ENCODE peak calls at places on chromosomes 6 and 20, in seven cellular contexts. One of them, this sample, is unnamed.

GRCh38 chr6:46954819-46955520 is 33.2 kb upstream of the ADGRF5 start:
- DNase-seq in HCT116: no peak
- DNase-seq in esophagus squamous epithelium: no peak
- DNase-seq in ovary: no peak
- DNase-seq in breast epithelium: no peak
- DNase-seq in right lobe of liver: no peak
- DNase-seq in IMR-90: no peak
- DNase-seq in this sample: no peak

GRCh38 chr20:23245553-23246128 is 105.0 kb upstream of the NXT1 start:
- DNase-seq in IMR-90: peak
- DNase-seq in right lobe of liver: peak
- DNase-seq in esophagus squamous epithelium: no peak
- DNase-seq in ovary: no peak
- DNase-seq in breast epithelium: no peak
- DNase-seq in HCT116: no peak
- DNase-seq in this sample: no peak

GRCh38 chr6:125584468-125584939 is 164.9 kb upstream of the HEY2 start:
- DNase-seq in breast epithelium: no peak
- DNase-seq in right lobe of liver: no peak
- DNase-seq in esophagus squamous epithelium: no peak
- DNase-seq in HCT116: no peak
- DNase-seq in ovary: no peak
- DNase-seq in IMR-90: peak
- DNase-seq in this sample: no peak

GRCh38 chr6:113734886-113735481 is 122.2 kb upstream of the MARCKS start:
- DNase-seq in right lobe of liver: no peak
- DNase-seq in breast epithelium: no peak
- DNase-seq in esophagus squamous epithelium: no peak
- DNase-seq in HCT116: no peak
- DNase-seq in IMR-90: peak
- DNase-seq in ovary: no peak
- DNase-seq in this sample: no peak

GRCh38 chr20:56843817-56844216 is 214.7 kb downstream of the TFAP2C start:
- DNase-seq in esophagus squamous epithelium: no peak
- DNase-seq in HCT116: peak
- DNase-seq in ovary: no peak
- DNase-seq in IMR-90: no peak
- DNase-seq in breast epithelium: no peak
- DNase-seq in right lobe of liver: no peak
- DNase-seq in this sample: no peak

GRCh38 chr6:160966493-160967229 is 24.9 kb upstream of the MAP3K4 start:
- DNase-seq in esophagus squamous epithelium: no peak
- DNase-seq in right lobe of liver: no peak
- DNase-seq in IMR-90: no peak
- DNase-seq in HCT116: no peak
- DNase-seq in ovary: no peak
- DNase-seq in breast epithelium: no peak
- DNase-seq in this sample: no peak

GRCh38 chr6:43070028-43070632 is 6.0 kb upstream of the PTK7 start:
- DNase-seq in breast epithelium: no peak
- DNase-seq in HCT116: peak
- DNase-seq in IMR-90: peak
- DNase-seq in ovary: no peak
- DNase-seq in esophagus squamous epithelium: no peak
- DNase-seq in right lobe of liver: no peak
- DNase-seq in this sample: peak

GRCh38 chr20:47800619-47801018 is 15.3 kb upstream of the SULF2 start:
- DNase-seq in ovary: no peak
- DNase-seq in IMR-90: no peak
- DNase-seq in esophagus squamous epithelium: no peak
- DNase-seq in breast epithelium: no peak
- DNase-seq in right lobe of liver: no peak
- DNase-seq in HCT116: no peak
- DNase-seq in this sample: no peak

GRCh38 chr6:33744895-33745546 is 1.7 kb downstream of the IP6K3 start:
- DNase-seq in ovary: no peak
- DNase-seq in breast epithelium: no peak
- DNase-seq in IMR-90: no peak
- DNase-seq in right lobe of liver: no peak
- DNase-seq in esophagus squamous epithelium: no peak
- DNase-seq in HCT116: no peak
- DNase-seq in this sample: no peak

GRCh38 chr6:18179770-18180393 is 24.7 kb downstream of the KDM1B start:
- DNase-seq in esophagus squamous epithelium: no peak
- DNase-seq in HCT116: no peak
- DNase-seq in breast epithelium: no peak
- DNase-seq in IMR-90: no peak
- DNase-seq in right lobe of liver: no peak
- DNase-seq in ovary: no peak
- DNase-seq in this sample: no peak

GRCh38 chr6:132812255-132812732 is 2.1 kb upstream of the RPS12 start:
- DNase-seq in esophagus squamous epithelium: no peak
- DNase-seq in HCT116: no peak
- DNase-seq in IMR-90: peak
- DNase-seq in breast epithelium: no peak
- DNase-seq in right lobe of liver: no peak
- DNase-seq in ovary: no peak
- DNase-seq in this sample: no peak

GRCh38 chr6:13065596-13065995 is 262.7 kb downstream of the TBC1D7 start:
- DNase-seq in right lobe of liver: no peak
- DNase-seq in esophagus squamous epithelium: no peak
- DNase-seq in IMR-90: no peak
- DNase-seq in breast epithelium: no peak
- DNase-seq in HCT116: no peak
- DNase-seq in ovary: no peak
- DNase-seq in this sample: no peak

GRCh38 chr6:155492061-155492735 is 36.6 kb upstream of the NOX3 start:
- DNase-seq in right lobe of liver: no peak
- DNase-seq in IMR-90: no peak
- DNase-seq in ovary: no peak
- DNase-seq in breast epithelium: no peak
- DNase-seq in esophagus squamous epithelium: no peak
- DNase-seq in HCT116: no peak
- DNase-seq in this sample: no peak

GRCh38 chr6:2578729-2579128 is 172.0 kb downstream of the MYLK4 start:
- DNase-seq in right lobe of liver: no peak
- DNase-seq in esophagus squamous epithelium: no peak
- DNase-seq in breast epithelium: no peak
- DNase-seq in IMR-90: peak
- DNase-seq in HCT116: no peak
- DNase-seq in ovary: no peak
- DNase-seq in this sample: no peak

GRCh38 chr6:125966569-125966968 is 10.0 kb downstream of the HINT3 start:
- DNase-seq in IMR-90: no peak
- DNase-seq in right lobe of liver: no peak
- DNase-seq in ovary: no peak
- DNase-seq in breast epithelium: no peak
- DNase-seq in HCT116: no peak
- DNase-seq in esophagus squamous epithelium: no peak
- DNase-seq in this sample: no peak

GRCh38 chr6:113994934-113995342 is 24.0 kb upstream of the HDAC2 start:
- DNase-seq in IMR-90: peak
- DNase-seq in right lobe of liver: no peak
- DNase-seq in ovary: no peak
- DNase-seq in breast epithelium: no peak
- DNase-seq in HCT116: peak
- DNase-seq in esophagus squamous epithelium: no peak
- DNase-seq in this sample: peak

GRCh38 chr20:12566596-12566995 is 442.2 kb upstream of the SPTLC3 start:
- DNase-seq in breast epithelium: no peak
- DNase-seq in IMR-90: no peak
- DNase-seq in HCT116: no peak
- DNase-seq in esophagus squamous epithelium: no peak
- DNase-seq in right lobe of liver: no peak
- DNase-seq in ovary: no peak
- DNase-seq in this sample: no peak
- TF ChIP-seq POLR2A in breast epithelium: no peak
- TF ChIP-seq POLR2A in IMR-90: no peak
- TF ChIP-seq POLR2A in HCT116: no peak
- TF ChIP-seq POLR2A in esophagus squamous epithelium: no peak
- TF ChIP-seq POLR2A in right lobe of liver: no peak
- TF ChIP-seq POLR2A in ovary: no peak
- TF ChIP-seq POLR2A in this sample: no peak

GRCh38 chr20:33993800-33994623 is at the start of gene RALY:
- DNase-seq in esophagus squamous epithelium: peak
- DNase-seq in right lobe of liver: peak
- DNase-seq in breast epithelium: peak
- DNase-seq in HCT116: peak
- DNase-seq in IMR-90: peak
- DNase-seq in ovary: peak
- DNase-seq in this sample: peak
- TF ChIP-seq POLR2A in esophagus squamous epithelium: peak
- TF ChIP-seq POLR2A in right lobe of liver: peak
- TF ChIP-seq POLR2A in breast epithelium: no peak
- TF ChIP-seq POLR2A in HCT116: peak
- TF ChIP-seq POLR2A in IMR-90: peak
- TF ChIP-seq POLR2A in ovary: peak
- TF ChIP-seq POLR2A in this sample: peak

GRCh38 chr20:46757754-46758678 is 48.6 kb downstream of the SLC2A10 start:
- DNase-seq in esophagus squamous epithelium: no peak
- DNase-seq in ovary: peak
- DNase-seq in HCT116: peak
- DNase-seq in IMR-90: peak
- DNase-seq in breast epithelium: no peak
- DNase-seq in right lobe of liver: no peak
- DNase-seq in this sample: peak

GRCh38 chr20:46757135-46757534 is 47.7 kb downstream of the SLC2A10 start:
- DNase-seq in right lobe of liver: no peak
- DNase-seq in breast epithelium: no peak
- DNase-seq in ovary: no peak
- DNase-seq in IMR-90: no peak
- DNase-seq in esophagus squamous epithelium: no peak
- DNase-seq in HCT116: no peak
- DNase-seq in this sample: no peak

GRCh38 chr20:46756419-46756818 is 47.0 kb downstream of the SLC2A10 start:
- DNase-seq in HCT116: no peak
- DNase-seq in breast epithelium: no peak
- DNase-seq in right lobe of liver: no peak
- DNase-seq in esophagus squamous epithelium: no peak
- DNase-seq in ovary: no peak
- DNase-seq in IMR-90: no peak
- DNase-seq in this sample: no peak

GRCh38 chr20:46761566-46761965 is 52.1 kb downstream of the SLC2A10 start:
- DNase-seq in breast epithelium: no peak
- DNase-seq in ovary: no peak
- DNase-seq in HCT116: no peak
- DNase-seq in esophagus squamous epithelium: no peak
- DNase-seq in right lobe of liver: no peak
- DNase-seq in IMR-90: no peak
- DNase-seq in this sample: no peak

GRCh38 chr20:46758929-46759669 is 49.6 kb downstream of the SLC2A10 start:
- DNase-seq in right lobe of liver: no peak
- DNase-seq in esophagus squamous epithelium: no peak
- DNase-seq in HCT116: no peak
- DNase-seq in ovary: no peak
- DNase-seq in IMR-90: no peak
- DNase-seq in breast epithelium: no peak
- DNase-seq in this sample: no peak
- TF ChIP-seq POLR2A in right lobe of liver: no peak
- TF ChIP-seq POLR2A in esophagus squamous epithelium: no peak
- TF ChIP-seq POLR2A in HCT116: no peak
- TF ChIP-seq POLR2A in ovary: no peak
- TF ChIP-seq POLR2A in IMR-90: no peak
- TF ChIP-seq POLR2A in breast epithelium: no peak
- TF ChIP-seq POLR2A in this sample: no peak

DNA sequence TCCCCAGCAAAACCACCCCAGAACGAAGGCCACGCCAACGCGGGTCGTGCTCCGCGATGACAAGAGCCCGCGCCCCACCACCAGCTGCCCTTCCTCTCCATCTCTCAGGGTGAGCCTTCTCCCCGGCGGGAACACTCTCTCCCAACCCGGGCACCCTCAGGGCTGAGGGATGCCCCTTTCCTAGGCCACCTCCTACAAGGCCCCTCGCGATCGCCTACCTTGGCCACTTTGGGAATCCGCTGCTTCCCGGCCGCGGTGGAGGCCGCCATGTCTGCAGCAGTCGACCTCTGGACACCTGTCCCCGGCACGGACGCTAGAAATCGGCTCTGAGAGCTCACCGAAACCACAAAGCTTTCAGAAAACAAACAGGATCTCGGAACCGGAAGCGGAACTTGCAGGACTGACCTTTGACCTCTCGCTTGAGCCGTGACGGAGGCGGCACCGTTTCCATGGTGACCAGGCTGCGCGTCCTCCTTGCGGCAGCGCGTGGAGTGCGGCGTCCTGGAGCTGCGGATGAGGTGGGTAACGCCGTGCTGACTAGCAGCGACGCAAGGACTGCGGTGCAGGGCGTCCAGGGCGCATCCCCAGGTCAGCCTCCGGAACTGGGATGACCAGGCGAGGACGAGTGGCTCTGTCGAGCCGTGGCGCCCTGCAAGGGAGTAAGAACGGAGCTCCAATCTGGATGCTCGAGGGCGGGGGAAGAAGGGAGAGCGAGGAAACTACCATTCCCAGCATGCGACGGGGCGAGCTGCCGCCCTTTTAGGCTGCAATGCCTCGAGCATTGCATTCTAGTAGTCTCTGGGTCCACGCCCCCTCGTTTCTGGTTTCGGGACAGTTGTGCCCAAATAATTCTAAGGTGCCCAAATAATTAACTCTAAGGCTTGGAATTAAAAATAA is at the start of the genes CFAP61 and CRNKL1:
- DNase-seq in IMR-90: peak
- DNase-seq in right lobe of liver: peak
- DNase-seq in breast epithelium: peak
- DNase-seq in HCT116: peak
- DNase-seq in esophagus squamous epithelium: peak
- DNase-seq in ovary: peak
- DNase-seq in this sample: peak
- TF ChIP-seq POLR2A in IMR-90: no peak
- TF ChIP-seq POLR2A in right lobe of liver: peak
- TF ChIP-seq POLR2A in breast epithelium: no peak
- TF ChIP-seq POLR2A in HCT116: peak
- TF ChIP-seq POLR2A in esophagus squamous epithelium: no peak
- TF ChIP-seq POLR2A in ovary: no peak
- TF ChIP-seq POLR2A in this sample: peak

GRCh38 chr20:1368448-1369199 is 24.2 kb downstream of the FKBP1A start:
- DNase-seq in esophagus squamous epithelium: no peak
- DNase-seq in right lobe of liver: no peak
- DNase-seq in breast epithelium: no peak
- DNase-seq in HCT116: no peak
- DNase-seq in ovary: no peak
- DNase-seq in IMR-90: peak
- DNase-seq in this sample: no peak
- TF ChIP-seq POLR2A in esophagus squamous epithelium: no peak
- TF ChIP-seq POLR2A in right lobe of liver: no peak
- TF ChIP-seq POLR2A in breast epithelium: no peak
- TF ChIP-seq POLR2A in HCT116: no peak
- TF ChIP-seq POLR2A in ovary: no peak
- TF ChIP-seq POLR2A in IMR-90: no peak
- TF ChIP-seq POLR2A in this sample: no peak

This sample was measured in H54.